ENCODE peak calls at places on chromosomes 4 and X, in six cellular contexts. H, G, W, J, I and L are unnamed samples.

GRCh38 chr4:90840828-90841227 is 713.6 kb downstream of the CCSER1 start:
- DNase-seq in H (no peak), G (no peak), W (no peak), J (no peak), I (no peak), L (no peak)

GRCh38 chr4:38242110-38242509 is 281.9 kb downstream of the PTTG2 start:
- DNase-seq in H (no peak), G (no peak), W (no peak), J (no peak), I (no peak), L (no peak)

GRCh38 chr4:73998040-73999011 is at the start of gene CXCL5:
- DNase-seq in H (no peak), G (no peak), W (peak), J (peak), I (no peak), L (peak)

GRCh38 chrX:151393514-151393913 is 3.5 kb upstream of the VMA21 start:
- DNase-seq in H (no peak), G (no peak), W (no peak), J (no peak), I (peak), L (no peak)

GRCh38 chrX:39875834-39876625 is 221.7 kb downstream of the BCOR start:
- DNase-seq in H (peak), G (no peak), W (no peak), J (no peak), I (no peak), L (no peak)

GRCh38 chr4:39662683-39663082 is 24.0 kb upstream of the SMIM14 start:
- DNase-seq in H (no peak), G (no peak), W (no peak), J (no peak), I (no peak), L (no peak)

GRCh38 chrX:5236749-5237148 is 991.9 kb downstream of the NLGN4X start:
- DNase-seq in H (no peak), G (no peak), W (no peak), J (no peak), I (no peak), L (no peak)

GRCh38 chr4:76831475-76832390 is 66.2 kb downstream of the SOWAHB start:
- DNase-seq in H (peak), G (peak), W (no peak), J (no peak), I (no peak), L (no peak)

GRCh38 chrX:397575-397974 is 10.9 kb upstream of the PPP2R3B start:
- DNase-seq in H (no peak), G (no peak), W (peak), J (peak), I (no peak), L (no peak)

GRCh38 chr4:69088473-69088872 is 7.8 kb upstream of the UGT2B7 start:
- DNase-seq in H (no peak), G (no peak), W (no peak), J (no peak), I (no peak), L (no peak)

GRCh38 chrX:103742339-103742738 is 31.6 kb downstream of the TMEM31 start:
- DNase-seq in H (no peak), G (no peak), W (no peak), J (no peak), I (no peak), L (no peak)

GRCh38 chr4:143586080-143586479 is 72.6 kb downstream of the SMARCA5 start:
- DNase-seq in H (no peak), G (no peak), W (no peak), J (no peak), I (no peak), L (no peak)

GRCh38 chrX:95145848-95146540 is 1472.0 kb downstream of the FAM133A start:
- DNase-seq in H (no peak), G (no peak), W (no peak), J (no peak), I (no peak), L (no peak)

GRCh38 chr4:185587444-185588161 is 52.3 kb upstream of the PDLIM3 start:
- DNase-seq in H (no peak), G (no peak), W (no peak), J (peak), I (peak), L (no peak)

GRCh38 chr4:15162046-15162445 is 159.8 kb downstream of the CPEB2 start:
- DNase-seq in H (no peak), G (no peak), W (no peak), J (no peak), I (no peak), L (no peak)

GRCh38 chrX:44223150-44223549 is 120.3 kb downstream of the EFHC2 start:
- DNase-seq in H (peak), G (no peak), W (no peak), J (no peak), I (no peak), L (no peak)

GRCh38 chrX:10516781-10517322 is 103.5 kb downstream of the MID1 start:
- DNase-seq in H (no peak), G (no peak), W (no peak), J (no peak), I (no peak), L (no peak)

GRCh38 chrX:2928127-2928582 is 984 bp downstream of the ARSD start:
- DNase-seq in H (no peak), G (no peak), W (peak), J (peak), I (no peak), L (peak)

GRCh38 chr4:118175506-118175905 is 141.2 kb downstream of the NDST3 start:
- DNase-seq in H (no peak), G (no peak), W (no peak), J (no peak), I (no peak), L (no peak)

GRCh38 chr4:20572976-20573375 is 127.3 kb upstream of the PACRGL start:
- DNase-seq in H (no peak), G (no peak), W (no peak), J (no peak), I (no peak), L (no peak)

GRCh38 chr4:139576219-139576618 is 20.2 kb upstream of the SETD7 start:
- DNase-seq in H (no peak), G (no peak), W (no peak), J (peak), I (no peak), L (no peak)

GRCh38 chrX:134760671-134761070 is 102.4 kb upstream of the PLAC1 start:
- DNase-seq in H (no peak), G (no peak), W (no peak), J (no peak), I (no peak), L (no peak)

GRCh38 chr4:72387959-72388358 is 181.1 kb downstream of the ADAMTS3 start:
- DNase-seq in H (no peak), G (no peak), W (no peak), J (no peak), I (no peak), L (no peak)

GRCh38 chr4:168335621-168336020 is 17.1 kb upstream of the DDX60 start:
- DNase-seq in H (no peak), G (no peak), W (no peak), J (peak), I (no peak), L (no peak)

GRCh38 chr4:1323635-1324442 is 23.2 kb upstream of the UVSSA start:
- DNase-seq in H (no peak), G (no peak), W (peak), J (no peak), I (no peak), L (no peak)

GRCh38 chrX:28787206-28787605 is 200.0 kb downstream of the IL1RAPL1 start:
- DNase-seq in H (no peak), G (no peak), W (no peak), J (no peak), I (no peak), L (no peak)

GRCh38 chr4:81757706-81758105 is 286.0 kb upstream of the RASGEF1B start:
- DNase-seq in H (no peak), G (no peak), W (peak), J (no peak), I (no peak), L (no peak)